ENCODE peak calls at places on chromosomes 4 and X, in four cellular contexts. A is keratinocyte, X is lower lobe of right lung, H is IMR-90. W is an unnamed sample.

GRCh38 chrX:39726810-39727209 is 370.9 kb downstream of the BCOR start:
- DNase-seq in A (no peak), X (no peak), H (peak; percentile 58), W (no peak)

GRCh38 chr4:128776794-128777216 is 32.7 kb upstream of the JADE1 start:
- DNase-seq in H (peak; percentile 95), X (peak; percentile 87), A (no peak), W (no peak)

GRCh38 chr4:106019771-106020170 is 124.5 kb downstream of the NPNT start:
- DNase-seq in H (peak; percentile 27), A (no peak), X (no peak), W (no peak)

GRCh38 chr4:159272341-159273125 is 169.7 kb downstream of the RAPGEF2 start:
- DNase-seq in H (peak; percentile 55), X (no peak), A (no peak), W (no peak)

GRCh38 chr4:118279920-118280432 is 72.8 kb downstream of the PRSS12 start:
- DNase-seq in X (no peak), A (no peak), H (no peak), W (no peak)

GRCh38 chr4:180767330-180767729 is 1475.9 kb upstream of the TENM3 start:
- DNase-seq in H (no peak), A (no peak), X (no peak), W (no peak)

GRCh38 chr4:152454398-152455011 is 81.4 kb downstream of the FBXW7 start:
- DNase-seq in X (no peak), H (peak; percentile 46), A (no peak), W (no peak)

GRCh38 chr4:170423137-170423536 is 333.4 kb upstream of the AADAT start:
- DNase-seq in H (peak; percentile 58), A (no peak), X (no peak), W (no peak)

GRCh38 chr4:148354186-148354585 is 88.0 kb downstream of the NR3C2 start:
- DNase-seq in H (no peak), X (no peak), A (no peak), W (no peak)

GRCh38 chr4:15809058-15809457 is 30.9 kb downstream of the CD38 start:
- DNase-seq in X (no peak), A (no peak), H (no peak), W (no peak)

GRCh38 chr4:1365271-1366178 is 18.5 kb downstream of the UVSSA start:
- DNase-seq in H (no peak), A (no peak), X (peak; percentile 79), W (peak; percentile 69)

GRCh38 chr4:179097741-179098140 is 1655.5 kb upstream of the AGA start:
- DNase-seq in X (no peak), H (peak; percentile 37), A (no peak), W (no peak)

GRCh38 chrX:40922307-40922706 is 162.9 kb upstream of the USP9X start:
- DNase-seq in H (peak; percentile 44), X (no peak), A (peak; percentile 35), W (no peak)

GRCh38 chr4:123190176-123190575 is 206.4 kb upstream of the SPRY1 start:
- DNase-seq in X (no peak), H (no peak), A (no peak), W (no peak)

GRCh38 chr4:41542526-41543270 is 4.7 kb downstream of the LIMCH1 start:
- DNase-seq in H (no peak), A (no peak), X (no peak), W (no peak)

GRCh38 chr4:41541697-41542096 is 3.7 kb downstream of the LIMCH1 start:
- DNase-seq in A (no peak), H (no peak), X (no peak), W (no peak)

GRCh38 chr4:41546638-41547037 is 8.7 kb downstream of the LIMCH1 start:
- DNase-seq in H (no peak), X (no peak), A (no peak), W (no peak)

GRCh38 chr4:41548305-41548704 is 10.3 kb downstream of the LIMCH1 start:
- DNase-seq in A (no peak), H (no peak), X (no peak), W (no peak)

DNA sequence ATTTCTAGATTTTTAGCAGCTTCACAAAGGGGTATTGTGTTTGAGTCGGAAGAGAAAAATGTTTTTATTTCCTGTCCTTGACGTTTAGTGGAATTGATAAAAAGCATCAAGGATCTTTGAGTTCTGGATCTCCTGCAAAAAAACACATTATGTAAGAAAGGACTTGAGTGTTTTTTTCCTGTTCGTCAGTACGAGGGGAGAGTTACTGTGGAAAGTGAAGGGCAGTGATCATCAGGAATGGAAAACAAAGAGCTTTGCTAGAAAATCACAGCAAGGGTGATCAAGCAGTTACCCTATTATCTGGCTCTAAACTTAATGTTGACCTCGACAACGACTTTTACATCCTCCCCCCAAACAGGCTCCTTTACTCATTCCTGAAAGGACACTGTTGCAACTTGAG is 7.3 kb downstream of the LIMCH1 start:
- DNase-seq in X (no peak), A (no peak), H (no peak), W (no peak)
- H3K27ac ChIP-seq in X (peak overlapping the region; percentile 16), A (no peak overlapping the region), H (no peak overlapping the region), W (peak overlapping the region; percentile 87)

DNA sequence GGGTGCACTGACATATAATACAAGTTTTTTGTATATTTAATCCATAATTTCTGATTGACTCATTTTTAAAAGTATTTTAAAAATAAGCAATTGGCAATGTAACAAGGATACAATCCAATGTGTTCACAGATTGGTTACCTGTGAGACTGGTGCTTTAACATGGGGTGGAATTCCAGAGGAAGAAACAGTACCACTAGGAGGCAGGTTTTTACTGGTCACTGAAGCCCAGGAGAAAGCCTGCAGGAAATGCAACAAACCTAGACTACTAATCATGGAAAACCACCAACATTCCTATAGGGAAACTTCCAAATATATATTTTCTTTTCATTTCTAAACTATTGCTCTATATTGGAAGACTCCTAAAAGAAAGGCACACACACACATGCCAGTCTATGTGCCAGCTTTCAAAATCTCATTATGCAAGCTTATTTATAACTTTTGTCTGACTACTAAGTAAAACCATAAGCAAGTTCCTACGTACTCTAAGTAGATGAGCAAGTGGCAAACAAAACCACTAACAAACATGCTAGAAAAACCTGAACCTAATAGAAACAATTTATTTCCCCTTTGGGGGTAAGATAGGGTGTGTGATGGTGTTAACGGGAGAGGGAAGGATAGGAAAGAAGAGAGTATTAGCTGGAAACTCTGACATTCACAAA is 19.2 kb downstream of the G3BP2 start:
- DNase-seq in H (peak; percentile 55), X (no peak), A (no peak), W (no peak)
- TF ChIP-seq CTCF in H (peak; percentile 51), X (peak; percentile 45), A (peak; percentile 57), W (peak; percentile 31)

GRCh38 chr4:184731056-184731455 is 2.8 kb downstream of the CENPU start:
- DNase-seq in H (no peak), X (no peak), A (no peak), W (no peak)

GRCh38 chr4:184734758-184735157 is 862 bp upstream of the CENPU start:
- DNase-seq in A (no peak), H (no peak), X (no peak), W (no peak)

GRCh38 chr4:184732126-184732525 is 1.8 kb downstream of the CENPU start:
- DNase-seq in X (no peak), A (no peak), H (peak; percentile 35), W (no peak)

GRCh38 chr4:184728858-184729257 is 5.0 kb downstream of the CENPU start:
- DNase-seq in H (peak; percentile 37), X (no peak), A (no peak), W (no peak)

GRCh38 chr4:184733654-184734524 is at the start of gene CENPU:
- DNase-seq in H (peak; percentile 98), A (peak; percentile 91), X (peak; percentile 94), W (peak; percentile 97)
- H3K27ac ChIP-seq in H (peak within 1 kb of the TSS; percentile 11), A (peak within 1 kb of the TSS; percentile 85), X (peak within 1 kb of the TSS; percentile 42), W (peak within 1 kb of the TSS; percentile 73)

GRCh38 chrX:110987292-110987691 is 108.7 kb upstream of the PAK3 start:
- DNase-seq in X (no peak), H (no peak), A (no peak), W (no peak)
- TF ChIP-seq CTCF in X (no peak), H (peak; percentile 13), A (peak; percentile 19), W (no peak)